ENCODE peak calls at places on chromosome 10, in four cellular contexts. P, Z, L and U are unnamed samples.

GRCh38 chr10:107971411-107971810 is 806.9 kb upstream of the SORCS1 start:
- DNase-seq in Z (no peak), P (no peak), L (no peak), U (no peak)

GRCh38 chr10:73647211-73647874 is 6.1 kb upstream of the MYOZ1 start:
- DNase-seq in Z (no peak), L (no peak), P (peak; percentile 98), U (no peak)

GRCh38 chr10:113357688-113358306 is 195.1 kb upstream of the HABP2 start:
- DNase-seq in P (peak; percentile 37), L (no peak), Z (no peak), U (peak; percentile 64)

GRCh38 chr10:54363390-54363789 is 437.6 kb downstream of the PCDH15 start:
- DNase-seq in P (no peak), L (no peak), Z (no peak), U (no peak)

GRCh38 chr10:80829151-80829550 is 291.4 kb downstream of the SH2D4B start:
- DNase-seq in Z (no peak), P (no peak), L (no peak), U (no peak)

GRCh38 chr10:112613620-112614019 is 166.6 kb downstream of the VTI1A start:
- DNase-seq in L (no peak), Z (no peak), P (no peak), U (no peak)

GRCh38 chr10:92696606-92697383 is 7.0 kb downstream of the HHEX start:
- DNase-seq in P (peak; percentile 36), L (peak; percentile 62), Z (peak; percentile 68), U (no peak)

GRCh38 chr10:128646956-128647355 is 520.7 kb upstream of the MKI67 start:
- DNase-seq in Z (no peak), L (no peak), P (no peak), U (no peak)

GRCh38 chr10:57825015-57825414 is 442.7 kb downstream of the IPMK start:
- DNase-seq in L (no peak), P (no peak), Z (no peak), U (no peak)

DNA sequence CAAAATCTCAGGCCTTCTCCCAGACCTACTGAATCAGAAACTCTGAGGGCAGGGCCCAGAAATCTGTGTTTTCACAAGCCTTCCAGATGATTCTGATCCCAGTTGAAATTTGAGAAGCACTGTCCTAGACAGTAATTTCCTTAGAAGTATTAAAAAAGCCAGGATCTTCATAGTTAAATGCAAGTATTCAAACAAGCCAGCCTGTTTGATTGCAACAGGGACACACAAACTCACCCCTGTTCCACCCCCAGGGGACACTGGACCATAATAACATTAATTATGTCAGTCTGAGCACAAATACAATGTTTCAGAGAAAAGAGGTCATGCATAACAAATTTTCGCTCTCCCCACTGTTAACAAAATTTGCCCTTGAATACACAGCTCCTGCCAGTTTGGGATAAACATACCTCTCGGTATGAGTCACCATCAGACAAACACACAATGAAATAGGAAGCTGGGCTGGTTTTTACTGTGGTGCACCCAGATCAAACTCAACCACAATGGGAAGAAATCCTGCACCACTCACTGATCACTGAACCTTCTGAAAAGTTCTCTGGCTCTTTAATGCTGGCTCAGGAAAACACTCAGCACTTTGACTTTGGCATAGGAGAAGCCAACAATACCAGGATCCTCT is 34.3 kb downstream of the ABLIM1 start:
- DNase-seq in P (peak; percentile 39), L (peak; percentile 95), Z (no peak), U (no peak)
- TF ChIP-seq POLR2AphosphoS5 in P (no peak), L (no peak), Z (no peak), U (peak; percentile 83)

DNA sequence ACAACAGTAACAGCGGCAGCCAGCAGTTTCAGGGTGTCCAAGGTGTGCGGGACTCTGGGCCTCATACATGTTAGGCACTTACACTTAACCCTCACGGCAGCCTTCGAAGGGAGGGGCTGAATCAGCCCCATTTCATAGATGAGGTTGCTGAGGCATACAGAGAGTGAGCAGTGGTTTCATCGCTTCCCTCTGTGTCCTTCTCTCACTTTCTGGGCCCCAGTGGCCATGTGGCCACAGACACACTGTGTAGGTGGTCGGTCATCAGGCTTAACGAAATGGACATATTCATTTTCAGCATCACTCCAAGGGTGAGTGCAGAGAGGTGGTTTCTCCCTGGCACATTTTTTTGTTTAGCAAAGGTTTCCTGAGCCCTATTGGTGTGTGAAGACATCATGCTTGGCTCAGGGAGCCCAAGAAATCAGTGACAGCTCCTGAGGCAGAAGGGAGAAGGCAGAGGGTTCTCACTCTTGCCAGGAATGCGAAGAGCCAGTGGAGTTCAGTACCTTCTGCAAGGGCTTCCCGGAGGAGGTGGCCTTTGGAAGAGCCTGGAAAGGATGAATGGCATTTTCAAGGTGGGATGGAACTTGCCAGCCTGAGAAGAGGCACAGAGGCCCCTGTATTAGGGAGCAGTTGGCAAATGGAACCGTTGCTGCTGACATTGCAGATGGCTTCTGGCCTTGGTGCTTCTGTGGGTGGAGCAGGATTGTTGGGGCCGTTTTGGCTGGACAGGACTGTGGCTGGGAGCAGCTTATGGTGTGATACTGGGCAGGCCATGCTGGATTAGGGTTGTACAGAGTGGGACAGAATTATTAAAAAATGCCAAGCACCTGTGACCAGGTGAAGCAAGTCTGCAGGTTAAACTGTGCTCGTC is 61.7 kb upstream of the PPIF start:
- DNase-seq in Z (no peak), L (no peak), P (no peak), U (no peak)
- TF ChIP-seq POLR2AphosphoS5 in Z (no peak), L (no peak), P (no peak), U (no peak)

GRCh38 chr10:101292194-101293006 is 61.6 kb upstream of the BTRC start:
- DNase-seq in P (peak; percentile 47), L (no peak), Z (no peak), U (no peak)
- TF ChIP-seq POLR2AphosphoS5 in P (no peak), L (no peak), Z (no peak), U (no peak)

GRCh38 chr10:86850481-86850880 is 94.1 kb downstream of the BMPR1A start:
- DNase-seq in Z (no peak), P (no peak), L (no peak), U (no peak)

GRCh38 chr10:86851329-86852207 is 95.1 kb downstream of the BMPR1A start:
- DNase-seq in L (no peak), P (no peak), Z (no peak), U (no peak)

GRCh38 chr10:86849495-86849894 is 93.1 kb downstream of the BMPR1A start:
- DNase-seq in L (no peak), P (no peak), Z (no peak), U (no peak)

GRCh38 chr10:86848747-86849146 is 92.3 kb downstream of the BMPR1A start:
- DNase-seq in Z (no peak), P (no peak), L (no peak), U (no peak)

DNA sequence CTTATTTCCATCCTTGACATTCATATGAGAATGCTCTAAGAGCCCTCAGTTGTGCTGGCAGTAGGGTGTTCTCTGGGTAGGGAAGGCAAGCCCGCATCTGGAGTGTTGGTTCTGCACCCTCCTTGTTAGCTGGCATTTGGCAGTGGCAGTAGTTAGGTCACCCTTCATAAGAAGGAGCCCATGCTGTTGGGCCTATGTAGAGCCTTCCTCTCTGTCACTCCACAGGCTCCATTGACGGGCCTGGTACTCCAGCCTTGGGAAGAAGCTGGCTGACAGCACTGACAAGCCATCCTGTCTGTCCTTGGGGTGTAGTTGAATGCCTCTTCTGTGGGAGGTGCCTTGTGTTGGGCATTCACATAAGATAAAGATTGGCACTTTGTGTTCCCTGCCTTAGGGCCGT is 89.7 kb downstream of the BMPR1A start:
- DNase-seq in P (no peak), Z (no peak), L (no peak), U (no peak)
- TF ChIP-seq POLR2AphosphoS5 in P (no peak), Z (no peak), L (no peak), U (no peak)

GRCh38 chr10:12418000-12418399 is 68.7 kb downstream of the CAMK1D start:
- DNase-seq in L (no peak), P (no peak), Z (no peak), U (no peak)
- TF ChIP-seq POLR2AphosphoS5 in L (no peak), P (no peak), Z (peak; percentile 52), U (no peak)

GRCh38 chr10:117215079-117215478 is 17.8 kb downstream of the KCNK18 start:
- DNase-seq in Z (no peak), L (no peak), P (no peak), U (no peak)

GRCh38 chr10:117217196-117217761 is 20.0 kb downstream of the KCNK18 start:
- DNase-seq in P (peak; percentile 65), L (no peak), Z (no peak), U (no peak)

GRCh38 chr10:117216028-117216427 is 18.7 kb downstream of the KCNK18 start:
- DNase-seq in L (no peak), P (no peak), Z (no peak), U (no peak)

GRCh38 chr10:117218654-117219053 is 21.4 kb downstream of the KCNK18 start:
- DNase-seq in L (no peak), Z (no peak), P (peak; percentile 44), U (no peak)

DNA sequence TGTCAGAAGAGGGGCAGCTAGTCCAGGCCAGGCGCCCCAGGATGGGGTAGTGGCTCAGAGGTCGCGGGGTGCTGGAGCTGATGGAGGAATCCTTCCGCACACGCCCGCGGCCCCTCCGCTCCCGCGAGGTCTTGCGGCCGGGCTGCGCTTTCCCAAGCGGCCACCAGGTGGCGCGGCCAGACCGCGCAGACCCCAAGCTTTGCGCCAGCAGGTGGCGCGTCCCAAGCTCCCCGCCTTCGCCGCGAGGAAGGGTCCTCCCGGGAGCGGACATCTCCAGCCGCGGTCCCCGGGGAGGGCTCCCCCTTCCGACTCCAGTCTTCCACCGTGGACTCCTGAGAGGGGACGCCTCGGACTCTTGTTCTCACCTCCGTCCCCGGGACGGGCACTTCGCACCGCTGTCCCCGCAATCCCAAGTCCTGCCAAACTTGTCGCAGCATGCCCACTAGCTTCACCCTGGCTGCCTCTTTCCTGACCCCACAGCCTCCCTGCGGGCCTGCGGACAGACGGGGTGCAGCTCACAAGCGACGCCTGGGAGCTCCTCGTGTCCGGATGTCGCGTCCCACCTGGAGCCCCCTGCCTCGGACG is 19.4 kb downstream of the KCNK18 start:
- DNase-seq in Z (no peak), P (peak; percentile 90), L (peak; percentile 46), U (no peak)
- TF ChIP-seq POLR2AphosphoS5 in Z (peak; percentile 27), P (no peak), L (no peak), U (no peak)